ENCODE peak calls at places on chromosomes 4 and X, in seven cellular contexts. N is aorta, D is left ventricle myocardium inferior, T is pancreas, U is AG09309, E is AG20443, W is stomach. Q is an unnamed sample.

GRCh38 chrX:80765226-80765625 is 44.5 kb downstream of the BRWD3 start:
- DNase-seq in N (no peak), D (no peak), T (no peak), U (peak; percentile 52), E (peak; percentile 15), W (no peak), Q (no peak)

GRCh38 chr4:145618210-145618911 is 824 bp upstream of the MMAA start:
- DNase-seq in N (no peak), D (no peak), T (no peak), U (no peak), E (peak; percentile 28), W (no peak), Q (no peak)

GRCh38 chr4:7717161-7717560 is 222.5 kb downstream of the AFAP1 start:
- DNase-seq in N (no peak), D (no peak), T (no peak), U (no peak), E (no peak), W (no peak), Q (no peak)

GRCh38 chr4:55635282-55635681 is 816 bp downstream of the NMU start:
- DNase-seq in N (no peak), D (no peak), T (no peak), U (no peak), E (no peak), W (no peak), Q (no peak)

GRCh38 chrX:123277347-123277746 is 93.3 kb downstream of the GRIA3 start:
- DNase-seq in N (no peak), D (no peak), T (no peak), U (no peak), E (no peak), W (no peak), Q (no peak)

GRCh38 chrX:70755850-70756249 is 152.7 kb downstream of the TEX11 start:
- DNase-seq in N (no peak), D (no peak), T (no peak), U (no peak), E (no peak), W (no peak), Q (no peak)

GRCh38 chr4:92520563-92520962 is 216.8 kb downstream of the GRID2 start:
- DNase-seq in N (no peak), D (no peak), T (no peak), U (no peak), E (no peak), W (no peak), Q (no peak)

GRCh38 chrX:3345281-3346081 is 971 bp downstream of the MXRA5 start:
- DNase-seq in N (peak; percentile 83), D (peak; percentile 58), T (peak; percentile 81), U (peak; percentile 7), E (peak; percentile 61), W (peak; percentile 58), Q (peak; percentile 51)

GRCh38 chrX:47878198-47878597 is 41.5 kb downstream of the ZNF81 start:
- DNase-seq in N (no peak), D (no peak), T (no peak), U (no peak), E (no peak), W (no peak), Q (no peak)

GRCh38 chr4:148648599-148648998 is 206.4 kb upstream of the NR3C2 start:
- DNase-seq in N (no peak), D (no peak), T (no peak), U (no peak), E (no peak), W (no peak), Q (no peak)

GRCh38 chr4:113901994-113902787 is 77.3 kb downstream of the ARSJ start:
- DNase-seq in N (no peak), D (no peak), T (peak; percentile 85), U (no peak), E (no peak), W (peak; percentile 86), Q (peak; percentile 85)

GRCh38 chr4:147195386-147195785 is 249.7 kb upstream of the TTC29 start:
- DNase-seq in N (no peak), D (no peak), T (no peak), U (no peak), E (no peak), W (no peak), Q (no peak)

GRCh38 chrX:144946696-144947095 is 300.6 kb upstream of the SPANXN1 start:
- DNase-seq in N (no peak), D (no peak), T (no peak), U (peak; percentile 29), E (no peak), W (no peak), Q (no peak)

GRCh38 chr4:72442147-72442546 is 126.9 kb downstream of the ADAMTS3 start:
- DNase-seq in N (no peak), D (no peak), T (no peak), U (no peak), E (no peak), W (no peak), Q (no peak)

GRCh38 chr4:183201331-183201730 is 102.3 kb downstream of the WWC2 start:
- DNase-seq in N (no peak), D (no peak), T (no peak), U (peak; percentile 2), E (peak; percentile 14), W (no peak), Q (no peak)

GRCh38 chrX:23699636-23700194 is 32.4 kb downstream of the PRDX4 start:
- DNase-seq in N (no peak), D (no peak), T (no peak), U (no peak), E (no peak), W (no peak), Q (no peak)

GRCh38 chrX:10045327-10046000 is 78.3 kb downstream of the CLDN34 start:
- DNase-seq in N (peak; percentile 77), D (peak; percentile 39), T (peak; percentile 25), U (no peak), E (peak; percentile 17), W (peak; percentile 48), Q (no peak)

GRCh38 chrX:84363674-84364073 is 138.6 kb downstream of the HDX start:
- DNase-seq in N (no peak), D (no peak), T (no peak), U (no peak), E (no peak), W (no peak), Q (no peak)

GRCh38 chrX:69097451-69098236 is 67.6 kb downstream of the PJA1 start:
- DNase-seq in N (no peak), D (no peak), T (no peak), U (no peak), E (no peak), W (no peak), Q (no peak)

GRCh38 chr4:169263791-169264392 is 6.9 kb downstream of the SH3RF1 start:
- DNase-seq in N (no peak), D (peak; percentile 46), T (no peak), U (no peak), E (no peak), W (peak; percentile 60), Q (no peak)

GRCh38 chrX:129461801-129462456 is 61.4 kb downstream of the SMARCA1 start:
- DNase-seq in N (no peak), D (no peak), T (no peak), U (no peak), E (no peak), W (no peak), Q (no peak)

GRCh38 chrX:123361371-123361770 is 177.3 kb downstream of the GRIA3 start:
- DNase-seq in N (no peak), D (no peak), T (no peak), U (no peak), E (no peak), W (no peak), Q (no peak)

GRCh38 chr4:2246384-2247127 is 4.6 kb upstream of the HAUS3 start:
- DNase-seq in N (no peak), D (no peak), T (peak; percentile 18), U (no peak), E (no peak), W (no peak), Q (no peak)

GRCh38 chr4:74537459-74537858 is 92.5 kb downstream of the AREG start:
- DNase-seq in N (no peak), D (no peak), T (no peak), U (no peak), E (no peak), W (no peak), Q (no peak)

GRCh38 chrX:113512700-113513395 is 672.2 kb upstream of the AMOT start:
- DNase-seq in N (no peak), D (no peak), T (no peak), U (no peak), E (peak; percentile 35), W (no peak), Q (no peak)

GRCh38 chr4:143618811-143619210 is 81.7 kb downstream of the FREM3 start:
- DNase-seq in N (no peak), D (no peak), T (no peak), U (no peak), E (no peak), W (no peak), Q (no peak)

GRCh38 chr4:87717276-87718031 is 67.4 kb downstream of the DMP1 start:
- DNase-seq in N (no peak), D (no peak), T (no peak), U (no peak), E (no peak), W (no peak), Q (no peak)

GRCh38 chr4:4575284-4576211 is 33.7 kb upstream of the STX18 start:
- DNase-seq in N (peak; percentile 88), D (peak; percentile 65), T (peak; percentile 59), U (no peak), E (peak; percentile 86), W (peak; percentile 66), Q (peak; percentile 74)

GRCh38 chrX:120603707-120604358 is at the start of gene MCTS1:
- DNase-seq in N (peak; percentile 91), D (peak; percentile 73), T (peak; percentile 84), U (peak; percentile 86), E (peak; percentile 79), W (peak; percentile 86), Q (peak; percentile 86)

GRCh38 chr4:48290146-48290772 is 20.6 kb upstream of the TEC start:
- DNase-seq in N (no peak), D (no peak), T (no peak), U (no peak), E (peak; percentile 46), W (no peak), Q (no peak)

GRCh38 chrX:11261260-11261659 is 32.0 kb upstream of the AMELX start:
- DNase-seq in N (no peak), D (no peak), T (no peak), U (peak; percentile 31), E (peak; percentile 38), W (no peak), Q (no peak)

GRCh38 chrX:79065696-79066095 is 78.8 kb upstream of the GPR174 start:
- DNase-seq in N (no peak), D (no peak), T (no peak), U (no peak), E (no peak), W (no peak), Q (no peak)

GRCh38 chr4:24330198-24330972 is 254.0 kb downstream of the DHX15 start:
- DNase-seq in N (no peak), D (no peak), T (no peak), U (no peak), E (no peak), W (no peak), Q (no peak)

GRCh38 chr4:68349361-68350360 is at the start of gene YTHDC1:
- DNase-seq in N (peak; percentile 99), D (peak; percentile 97), T (peak; percentile 97), U (peak; percentile 75), E (peak; percentile 96), W (peak; percentile 97), Q (peak; percentile 97)

GRCh38 chrX:112066813-112067212 is 15.8 kb downstream of the TRPC5 start:
- DNase-seq in N (no peak), D (no peak), T (no peak), U (no peak), E (no peak), W (no peak), Q (no peak)

GRCh38 chrX:130125090-130125489 is 14.8 kb upstream of the ELF4 start:
- DNase-seq in N (no peak), D (peak; percentile 42), T (no peak), U (no peak), E (peak; percentile 49), W (peak; percentile 83), Q (no peak)

GRCh38 chrX:136192839-136193414 is 45.6 kb downstream of the FHL1 start:
- DNase-seq in N (no peak), D (no peak), T (no peak), U (no peak), E (peak; percentile 14), W (no peak), Q (no peak)